ENCODE peak calls at places on chromosomes 13 and 19, in seven cellular contexts. F, U, R, D, K, S and J are unnamed samples.

GRCh38 chr13:106710267-106710666 is 142.3 kb upstream of the ARGLU1 start:
- DNase-seq in F (no peak), U (no peak), R (no peak), D (no peak), K (no peak), S (peak), J (no peak)

GRCh38 chr19:42350417-42350816 is 25.0 kb downstream of the MEGF8 start:
- DNase-seq in F (no peak), U (no peak), R (no peak), D (no peak), K (no peak), S (no peak), J (no peak)

GRCh38 chr13:44364601-44365000 is 9.0 kb upstream of the SERP2 start:
- DNase-seq in F (no peak), U (no peak), R (no peak), D (no peak), K (no peak), S (no peak), J (peak)

GRCh38 chr13:24212674-24213073 is 52.2 kb downstream of the SPATA13 start:
- DNase-seq in F (no peak), U (no peak), R (no peak), D (no peak), K (no peak), S (peak), J (no peak)

GRCh38 chr19:14072535-14073231 is at the start of gene MISP3:
- DNase-seq in F (peak), U (no peak), R (no peak), D (peak), K (peak), S (peak), J (no peak)

GRCh38 chr13:45048890-45049407 is 59.6 kb downstream of the GPALPP1 start:
- DNase-seq in F (peak), U (no peak), R (no peak), D (no peak), K (no peak), S (no peak), J (no peak)

GRCh38 chr19:42143341-42144234 is 11.3 kb upstream of the POU2F2 start:
- DNase-seq in F (no peak), U (no peak), R (no peak), D (no peak), K (no peak), S (peak), J (no peak)

GRCh38 chr19:43768273-43769050 is 12.3 kb downstream of the KCNN4 start:
- DNase-seq in F (no peak), U (peak), R (no peak), D (peak), K (peak), S (no peak), J (no peak)

GRCh38 chr19:28103916-28104315 is 1109.0 kb downstream of the UQCRFS1 start:
- DNase-seq in F (no peak), U (no peak), R (no peak), D (no peak), K (no peak), S (no peak), J (no peak)

GRCh38 chr13:88800505-88800904 is 1129.3 kb downstream of the SLITRK5 start:
- DNase-seq in F (no peak), U (no peak), R (no peak), D (no peak), K (no peak), S (peak), J (peak)

GRCh38 chr19:23415561-23416191 is 20.4 kb upstream of the ZNF91 start:
- DNase-seq in F (peak), U (no peak), R (no peak), D (peak), K (peak), S (peak), J (peak)

GRCh38 chr19:18476507-18477041 is 38.6 kb upstream of the ISYNA1 start:
- DNase-seq in F (no peak), U (no peak), R (no peak), D (no peak), K (no peak), S (no peak), J (no peak)

GRCh38 chr13:79475569-79475968 is 5.4 kb upstream of the NDFIP2 start:
- DNase-seq in F (no peak), U (no peak), R (no peak), D (no peak), K (no peak), S (no peak), J (no peak)

GRCh38 chr13:105442941-105443340 is 1092.5 kb downstream of the EFNB2 start:
- DNase-seq in F (no peak), U (no peak), R (peak), D (no peak), K (no peak), S (peak), J (peak)

GRCh38 chr19:41228486-41228885 is 9.5 kb downstream of the AXL start:
- DNase-seq in F (no peak), U (no peak), R (no peak), D (no peak), K (no peak), S (no peak), J (no peak)

GRCh38 chr13:68428292-68428691 is 1198.2 kb upstream of the PCDH9 start:
- DNase-seq in F (no peak), U (no peak), R (peak), D (no peak), K (no peak), S (peak), J (peak)

GRCh38 chr13:63408227-63409202 is 1992.9 kb upstream of the PCDH20 start:
- DNase-seq in F (no peak), U (no peak), R (no peak), D (no peak), K (no peak), S (peak), J (no peak)

GRCh38 chr13:97344250-97345175 is 89.5 kb upstream of the RAP2A start:
- DNase-seq in F (peak), U (peak), R (no peak), D (peak), K (no peak), S (peak), J (peak)

GRCh38 chr13:27336005-27336673 is 65.5 kb downstream of the RASL11A start:
- DNase-seq in F (no peak), U (no peak), R (no peak), D (no peak), K (no peak), S (peak), J (no peak)

DNA sequence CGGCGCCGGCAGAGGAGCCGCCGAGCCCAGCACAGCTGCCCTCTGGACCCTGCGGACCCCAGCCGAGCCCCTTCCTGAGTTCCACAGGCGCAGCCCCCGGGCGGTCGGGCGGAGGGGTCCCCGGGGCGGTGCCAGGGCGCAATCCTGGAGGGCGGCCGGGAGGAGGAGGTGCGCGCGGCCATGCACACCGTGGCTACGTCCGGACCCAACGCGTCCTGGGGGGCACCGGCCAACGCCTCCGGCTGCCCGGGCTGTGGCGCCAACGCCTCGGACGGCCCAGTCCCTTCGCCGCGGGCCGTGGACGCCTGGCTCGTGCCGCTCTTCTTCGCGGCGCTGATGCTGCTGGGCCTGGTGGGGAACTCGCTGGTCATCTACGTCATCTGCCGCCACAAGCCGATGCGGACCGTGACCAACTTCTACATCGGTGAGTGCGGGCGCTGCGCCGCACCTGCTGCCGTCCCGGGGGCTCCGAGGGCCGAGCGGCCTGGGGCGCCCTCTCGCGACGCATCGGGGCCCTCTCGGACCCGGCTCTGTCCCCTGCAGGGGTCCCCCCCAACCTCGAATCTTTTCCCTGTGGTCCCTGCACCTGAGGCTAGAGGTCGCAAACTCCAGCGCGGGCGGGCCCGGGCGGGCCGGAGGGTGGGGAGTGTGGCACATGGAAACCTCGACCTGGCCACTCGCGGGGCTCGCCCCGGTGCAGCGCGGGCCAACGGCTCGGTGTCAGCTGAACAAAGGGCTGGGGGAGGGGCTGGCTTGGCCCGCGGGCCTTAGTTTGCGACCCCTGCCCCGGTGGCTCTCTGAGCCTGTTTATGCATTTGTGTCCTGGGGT is at the start of gene KISS1R:
- DNase-seq in F (peak), U (no peak), R (no peak), D (no peak), K (peak), S (no peak), J (no peak)
- TF ChIP-seq CTCF in F (peak), U (no peak), R (peak), D (peak), K (peak), S (peak), J (peak)

DNA sequence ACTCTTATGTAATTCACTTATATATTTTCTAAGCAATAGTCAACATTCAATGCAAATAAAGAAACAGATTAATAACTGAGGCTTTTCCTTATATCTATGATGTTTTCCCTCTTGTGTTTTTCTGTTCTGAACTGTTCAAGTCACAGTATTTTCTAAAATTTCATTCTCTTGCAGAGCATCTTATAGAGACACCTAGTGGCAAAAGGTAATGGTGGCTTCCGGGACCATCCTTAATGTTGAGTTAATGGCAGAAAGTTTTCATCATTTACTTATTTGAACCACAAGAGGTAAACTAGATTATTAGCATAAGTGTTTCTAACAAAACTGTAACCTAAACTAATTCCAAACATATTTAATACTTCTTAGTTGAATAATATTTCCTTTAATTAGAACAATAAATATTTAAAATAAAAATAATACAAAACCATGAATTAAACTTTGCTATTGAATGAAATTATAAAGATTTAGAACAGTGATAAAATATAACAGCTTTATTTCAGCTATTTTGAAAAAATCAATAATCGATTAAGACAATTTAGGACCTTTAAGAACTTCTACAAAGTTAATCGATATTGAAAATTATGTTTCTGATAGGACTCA is 1.7 kb upstream of the SLITRK5 start:
- DNase-seq in F (peak), U (peak), R (no peak), D (no peak), K (no peak), S (peak), J (peak)
- TF ChIP-seq CTCF in F (peak), U (peak), R (peak), D (no peak), K (peak), S (peak), J (peak)

DNA sequence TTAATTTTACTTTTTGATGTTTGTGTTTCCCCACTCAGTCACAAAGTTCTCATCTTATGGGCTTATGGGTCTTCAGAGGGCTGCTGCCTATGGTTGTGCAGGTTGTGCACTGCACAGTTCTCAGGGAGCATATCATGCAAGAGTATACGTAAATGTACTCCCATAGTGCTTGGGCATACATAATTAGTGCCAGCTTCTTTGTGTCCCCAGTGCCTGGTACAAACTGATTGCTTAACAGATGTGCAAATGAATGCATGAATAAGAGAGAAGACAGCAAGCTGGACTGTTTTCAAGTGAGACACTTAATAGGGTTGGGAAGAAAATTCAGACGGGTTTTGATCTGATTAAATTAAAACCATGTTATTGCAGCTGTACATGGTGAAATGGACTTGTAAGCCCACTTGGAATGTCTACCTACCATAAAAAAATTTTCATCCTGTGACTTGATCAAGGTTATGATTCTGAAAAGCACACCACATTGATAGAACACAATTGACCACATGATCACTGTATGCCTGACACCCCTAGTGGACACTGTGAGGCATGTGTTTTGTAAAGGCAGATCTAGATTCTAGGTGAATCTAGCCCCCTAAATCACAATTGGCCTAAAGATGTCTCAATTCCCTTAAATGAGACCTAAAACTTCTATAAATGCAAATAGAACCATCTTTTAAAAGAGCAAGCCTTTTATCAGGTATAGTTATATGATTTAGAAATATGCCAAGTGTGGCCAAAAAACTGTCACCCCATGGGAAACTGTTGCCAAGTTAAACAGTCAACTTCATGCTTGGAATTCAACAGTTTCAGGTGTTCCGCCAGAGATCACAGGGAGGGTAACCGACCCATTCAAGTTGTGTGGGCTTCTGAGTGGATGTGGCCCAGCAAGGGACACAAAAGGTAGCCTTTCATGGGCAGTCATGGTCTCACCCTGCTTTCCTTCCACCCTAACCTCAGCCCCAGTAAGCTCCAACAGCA is 27.9 kb downstream of the FAM124A start:
- DNase-seq in F (peak), U (no peak), R (peak), D (no peak), K (no peak), S (peak), J (no peak)
- TF ChIP-seq CTCF in F (no peak), U (peak), R (peak), D (no peak), K (peak), S (peak), J (peak)

GRCh38 chr13:112580912-112581311 is 7.0 kb downstream of the TUBGCP3 start:
- DNase-seq in F (no peak), U (no peak), R (no peak), D (no peak), K (no peak), S (no peak), J (no peak)
- TF ChIP-seq CTCF in F (no peak), U (no peak), R (no peak), D (no peak), K (no peak), S (no peak), J (no peak)

DNA sequence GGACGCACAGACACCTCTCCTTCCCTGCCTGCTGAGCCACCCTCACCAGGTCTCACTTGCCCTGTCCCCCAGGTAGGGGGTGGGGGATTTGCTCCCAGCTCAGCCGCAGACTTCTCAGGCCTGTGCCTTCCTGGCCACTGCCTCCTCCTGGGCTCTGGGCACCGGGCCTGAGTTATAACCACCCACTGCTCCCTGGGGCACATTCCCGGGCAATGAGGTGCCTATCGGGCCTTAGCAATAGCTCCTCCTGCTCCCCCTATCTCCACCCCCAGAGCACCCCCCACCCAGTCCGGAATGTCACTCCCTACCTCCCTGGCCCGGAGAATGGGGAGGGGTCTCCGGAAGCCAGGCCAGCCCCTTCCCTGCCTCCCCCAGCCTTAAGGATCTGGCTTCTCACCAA is at the start of gene KLK5:
- DNase-seq in F (no peak), U (no peak), R (no peak), D (no peak), K (no peak), S (no peak), J (peak)
- TF ChIP-seq CTCF in F (no peak), U (no peak), R (no peak), D (no peak), K (no peak), S (no peak), J (no peak)

GRCh38 chr19:1813197-1813836 is 1.2 kb upstream of the ATP8B3 start:
- DNase-seq in F (no peak), U (peak), R (no peak), D (no peak), K (no peak), S (no peak), J (no peak)
- TF ChIP-seq CTCF in F (no peak), U (no peak), R (no peak), D (no peak), K (no peak), S (no peak), J (no peak)

DNA sequence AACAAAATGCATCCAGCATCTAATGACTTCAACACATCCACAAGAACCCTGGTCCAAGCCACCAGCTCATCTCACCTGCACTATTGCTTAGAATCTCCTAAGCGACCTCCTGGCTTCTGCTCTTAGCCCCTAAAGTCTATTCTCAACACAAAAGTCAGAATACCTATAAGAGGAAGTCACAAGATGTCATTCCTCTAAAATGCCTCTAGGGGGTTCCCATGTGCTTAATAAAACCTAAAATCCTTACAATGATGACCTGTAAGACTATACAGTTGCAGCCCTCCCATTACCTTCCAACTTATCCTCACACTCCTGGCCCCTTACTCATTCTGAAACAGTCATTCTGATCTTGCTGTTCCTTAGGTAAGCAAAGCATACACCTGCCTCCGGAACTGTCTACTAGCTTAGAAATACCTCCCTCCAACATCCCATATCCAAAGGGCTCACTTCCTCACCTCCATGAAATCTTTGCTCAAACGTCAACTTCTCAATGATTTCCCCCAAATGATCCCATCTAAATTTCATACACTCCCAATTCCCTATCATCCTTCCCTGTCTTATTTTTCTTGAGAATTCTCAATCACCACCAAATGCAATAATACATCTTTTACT is 10.0 kb downstream of the ATP7B start:
- DNase-seq in F (peak), U (peak), R (no peak), D (no peak), K (no peak), S (peak), J (peak)
- TF ChIP-seq CTCF in F (peak), U (peak), R (peak), D (peak), K (peak), S (peak), J (peak)

DNA sequence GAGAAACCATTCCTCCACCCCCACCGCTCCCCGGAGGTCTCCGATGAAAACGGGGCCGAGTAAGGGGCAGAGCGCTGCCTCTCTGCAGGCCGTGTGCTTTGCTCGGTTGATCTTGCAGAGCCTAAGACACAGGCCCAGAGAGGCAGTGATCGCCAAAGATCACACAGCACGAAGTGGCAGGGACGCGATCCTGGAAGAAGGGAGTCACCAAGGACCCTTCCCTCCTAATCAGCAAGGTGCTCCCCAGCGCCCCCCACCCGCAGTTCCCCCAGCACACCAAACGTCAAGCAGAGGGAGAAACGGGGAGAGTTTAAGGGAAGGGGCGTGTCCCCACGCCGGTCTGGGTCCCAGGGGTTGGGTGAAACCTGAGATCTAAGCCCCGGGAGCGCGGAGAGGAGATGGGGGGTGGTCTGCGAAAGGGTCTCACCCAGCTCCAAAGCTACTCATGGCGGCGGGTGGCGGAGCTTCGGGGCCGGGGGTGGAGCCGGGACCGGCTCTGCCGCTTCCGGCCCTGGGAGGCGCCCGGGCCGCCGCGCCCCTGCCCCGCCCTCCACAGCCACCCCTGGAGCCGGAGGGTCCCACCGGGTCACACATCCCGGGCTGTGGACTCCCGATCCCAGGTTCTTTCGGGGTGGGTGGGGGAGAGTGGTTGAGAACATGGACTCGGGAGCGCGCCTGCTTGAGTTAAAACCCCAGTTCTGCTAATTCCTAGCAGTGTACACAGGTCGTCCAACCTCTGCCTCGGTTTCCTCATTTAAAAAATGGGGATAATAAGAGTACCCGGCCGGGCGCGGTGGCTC is at the start of gene EML2:
- DNase-seq in F (peak), U (peak), R (no peak), D (peak), K (peak), S (peak), J (peak)
- TF ChIP-seq CTCF in F (no peak), U (no peak), R (peak), D (no peak), K (peak), S (peak), J (peak)

GRCh38 chr13:107867701-107868661 is 347.4 kb downstream of the LIG4 start:
- DNase-seq in F (peak), U (peak), R (no peak), D (no peak), K (peak), S (peak), J (no peak)
- TF ChIP-seq CTCF in F (no peak), U (no peak), R (peak), D (peak), K (peak), S (peak), J (peak)